ENCODE peak calls at places on chromosomes 7 and 10, in seven cellular contexts. S is ovary, G is NAMALWA, K is occipital lobe, V is osteoblast, L is left colon, W is astrocyte of the spinal cord. H is an unnamed sample.

GRCh38 chr10:6161913-6162312 is 40.8 kb upstream of the PFKFB3 start:
- DNase-seq in G (peak), W (no peak), S (no peak), K (no peak), L (no peak), V (no peak), H (no peak)

GRCh38 chr7:33979807-33980355 is 74.5 kb downstream of the BMPER start:
- DNase-seq in G (no peak), L (no peak), S (no peak), K (no peak), W (peak), V (peak), H (no peak)

GRCh38 chr7:15015545-15016314 is 113.2 kb upstream of the DGKB start:
- DNase-seq in S (peak), W (peak), L (no peak), K (no peak), V (no peak), G (peak), H (peak)

GRCh38 chr7:2000801-2001321 is 231.9 kb downstream of the MAD1L1 start:
- DNase-seq in S (no peak), G (no peak), L (no peak), W (no peak), V (no peak), K (no peak), H (no peak)

GRCh38 chr10:33163941-33164824 is 170.3 kb downstream of the NRP1 start:
- DNase-seq in L (no peak), K (no peak), S (no peak), G (no peak), W (peak), V (no peak), H (no peak)

GRCh38 chr10:114806572-114807391 is 14.8 kb upstream of the FHIP2A start:
- DNase-seq in K (no peak), V (peak), G (no peak), W (no peak), L (no peak), S (no peak), H (no peak)

GRCh38 chr10:22638863-22639262 is 75.5 kb downstream of the PIP4K2A start:
- DNase-seq in V (no peak), S (no peak), W (no peak), L (no peak), K (no peak), G (no peak), H (no peak)

GRCh38 chr10:86647773-86648705 is 6.3 kb upstream of the OPN4 start:
- DNase-seq in S (no peak), G (no peak), K (no peak), V (peak), L (no peak), W (no peak), H (no peak)

GRCh38 chr7:2038876-2039728 is 193.6 kb downstream of the MAD1L1 start:
- DNase-seq in G (peak), S (no peak), V (peak), L (peak), W (no peak), K (no peak), H (peak)

GRCh38 chr7:155371331-155371883 is 73.7 kb downstream of the INSIG1 start:
- DNase-seq in K (no peak), S (no peak), V (peak), L (no peak), W (no peak), G (no peak), H (no peak)

GRCh38 chr7:1654111-1654510 is 16.0 kb upstream of the ELFN1 start:
- DNase-seq in W (no peak), G (no peak), L (no peak), K (no peak), S (no peak), V (peak), H (no peak)

GRCh38 chr10:52400564-52400963 is 86.5 kb downstream of the DKK1 start:
- DNase-seq in V (no peak), K (no peak), L (no peak), S (no peak), W (peak), G (no peak), H (no peak)